ENCODE peak calls at places on chromosomes 7 and 10, in nine cellular contexts. Q, X, H, Z, W, S, B, V and U are unnamed samples.

GRCh38 chr10:120131183-120131582 is 238.7 kb downstream of the SEC23IP start:
- DNase-seq in Q (no peak), X (peak), H (peak), Z (no peak), W (no peak), S (no peak), B (peak), V (no peak), U (no peak)

GRCh38 chr7:5484921-5485320 is 61.3 kb upstream of the TNRC18 start:
- DNase-seq in Q (no peak), X (no peak), H (no peak), Z (no peak), W (no peak), S (no peak), B (no peak), V (no peak), U (no peak)

GRCh38 chr7:28984631-28985030 is 26.5 kb upstream of the TRIL start:
- DNase-seq in Q (peak), X (peak), H (no peak), Z (no peak), W (peak), S (no peak), B (peak), V (peak), U (peak)

GRCh38 chr10:71975087-71975890 is 11.1 kb downstream of the CHST3 start:
- DNase-seq in Q (peak), X (no peak), H (no peak), Z (no peak), W (no peak), S (peak), B (no peak), V (no peak), U (no peak)

GRCh38 chr7:953547-954327 is 743 bp downstream of the ADAP1 start:
- DNase-seq in Q (peak), X (peak), H (peak), Z (no peak), W (no peak), S (peak), B (peak), V (peak), U (no peak)

GRCh38 chr7:140013676-140014075 is 49.1 kb downstream of the PARP12 start:
- DNase-seq in Q (no peak), X (no peak), H (no peak), Z (no peak), W (no peak), S (no peak), B (no peak), V (no peak), U (no peak)

GRCh38 chr7:138538518-138538917 is 78.5 kb downstream of the TRIM24 start:
- DNase-seq in Q (no peak), X (no peak), H (no peak), Z (no peak), W (no peak), S (no peak), B (no peak), V (no peak), U (no peak)

GRCh38 chr10:6382081-6382480 is 179.3 kb downstream of the PFKFB3 start:
- DNase-seq in Q (no peak), X (no peak), H (no peak), Z (peak), W (no peak), S (no peak), B (peak), V (no peak), U (no peak)

GRCh38 chr10:31121074-31121685 is 89.5 kb upstream of the ZNF438 start:
- DNase-seq in Q (no peak), X (no peak), H (peak), Z (no peak), W (no peak), S (no peak), B (no peak), V (no peak), U (no peak)

GRCh38 chr7:72435913-72436480 is 23.9 kb upstream of the CALN1 start:
- DNase-seq in Q (no peak), X (no peak), H (no peak), Z (no peak), W (no peak), S (peak), B (no peak), V (no peak), U (no peak)

GRCh38 chr7:158567153-158567603 is 20.4 kb downstream of the PTPRN2 start:
- DNase-seq in Q (no peak), X (no peak), H (no peak), Z (no peak), W (no peak), S (no peak), B (no peak), V (no peak), U (no peak)

GRCh38 chr10:72250666-72251065 is 23.1 kb upstream of the DDIT4 start:
- DNase-seq in Q (peak), X (no peak), H (no peak), Z (no peak), W (peak), S (peak), B (peak), V (no peak), U (peak)

GRCh38 chr7:155676052-155676451 is 31.6 kb downstream of the RBM33 start:
- DNase-seq in Q (no peak), X (no peak), H (no peak), Z (no peak), W (no peak), S (no peak), B (no peak), V (no peak), U (no peak)

GRCh38 chr7:116801092-116801710 is 61.2 kb upstream of the CAPZA2 start:
- DNase-seq in Q (peak), X (peak), H (no peak), Z (no peak), W (no peak), S (no peak), B (peak), V (peak), U (no peak)

GRCh38 chr10:42952358-42952757 is 124.5 kb upstream of the RET start:
- DNase-seq in Q (peak), X (peak), H (peak), Z (no peak), W (peak), S (peak), B (no peak), V (no peak), U (peak)

GRCh38 chr7:2054927-2055326 is 177.8 kb downstream of the MAD1L1 start:
- DNase-seq in Q (no peak), X (no peak), H (no peak), Z (no peak), W (no peak), S (no peak), B (no peak), V (no peak), U (no peak)

GRCh38 chr7:2050511-2050866 is 182.3 kb downstream of the MAD1L1 start:
- DNase-seq in Q (no peak), X (no peak), H (no peak), Z (no peak), W (no peak), S (no peak), B (no peak), V (no peak), U (no peak)

GRCh38 chr7:2053395-2053794 is 179.3 kb downstream of the MAD1L1 start:
- DNase-seq in Q (no peak), X (no peak), H (no peak), Z (no peak), W (no peak), S (no peak), B (no peak), V (no peak), U (no peak)

GRCh38 chr7:2051708-2052656 is 180.8 kb downstream of the MAD1L1 start:
- DNase-seq in Q (no peak), X (no peak), H (no peak), Z (no peak), W (no peak), S (no peak), B (no peak), V (no peak), U (no peak)

GRCh38 chr7:2052657-2053048 is 180.1 kb downstream of the MAD1L1 start:
- DNase-seq in Q (no peak), X (no peak), H (no peak), Z (no peak), W (no peak), S (no peak), B (no peak), V (no peak), U (no peak)
- H3K27ac ChIP-seq in Q (no peak), X (no peak), H (no peak), Z (no peak), W (no peak), S (no peak), B (no peak), V (no peak), U (peak)

GRCh38 chr10:60290558-60290957 is 99.1 kb downstream of the ANK3 start:
- DNase-seq in Q (no peak), X (no peak), H (no peak), Z (no peak), W (no peak), S (no peak), B (no peak), V (no peak), U (no peak)
- H3K27ac ChIP-seq in Q (no peak), X (no peak), H (no peak), Z (no peak), W (no peak), S (peak), B (no peak), V (no peak), U (peak)

GRCh38 chr10:115239761-115240160 is 146.6 kb downstream of the ATRNL1 start:
- DNase-seq in Q (no peak), X (no peak), H (no peak), Z (no peak), W (no peak), S (no peak), B (no peak), V (no peak), U (no peak)
- H3K27ac ChIP-seq in Q (no peak), X (no peak), H (no peak), Z (no peak), W (no peak), S (no peak), B (no peak), V (no peak), U (no peak)

GRCh38 chr7:151793991-151794507 is 82.9 kb downstream of the PRKAG2 start:
- DNase-seq in Q (no peak), X (no peak), H (no peak), Z (no peak), W (no peak), S (no peak), B (no peak), V (no peak), U (no peak)
- H3K27ac ChIP-seq in Q (no peak), X (no peak), H (no peak), Z (no peak), W (no peak), S (peak), B (no peak), V (no peak), U (peak)

GRCh38 chr10:90347239-90347638 is 510.6 kb downstream of the HTR7 start:
- DNase-seq in Q (no peak), X (no peak), H (no peak), Z (no peak), W (no peak), S (no peak), B (no peak), V (no peak), U (no peak)
- H3K27ac ChIP-seq in Q (no peak), X (no peak), H (no peak), Z (no peak), W (no peak), S (no peak), B (no peak), V (no peak), U (no peak)